ENCODE peak calls at places on chromosomes 12 and 14, in four cellular contexts. R is PC-3, Q is A549, C is A673. W is an unnamed sample.

GRCh38 chr14:69848903-69849391 is 30.3 kb upstream of the SMOC1 start:
- DNase-seq in R (no peak), Q (no peak), C (no peak), W (no peak)

GRCh38 chr14:29390046-29390841 is 537.4 kb downstream of the PRKD1 start:
- DNase-seq in R (no peak), Q (no peak), C (no peak), W (no peak)

GRCh38 chr14:93002049-93002448 is 79.1 kb downstream of the CHGA start:
- DNase-seq in R (no peak), Q (no peak), C (no peak), W (no peak)

GRCh38 chr14:67853207-67853606 is 33.6 kb downstream of the RAD51B start:
- DNase-seq in R (no peak), Q (no peak), C (no peak), W (no peak)

GRCh38 chr12:5487971-5488955 is 56.4 kb downstream of the NTF3 start:
- DNase-seq in R (no peak), Q (no peak), C (no peak), W (no peak)

GRCh38 chr14:68825729-68826128 is 32.9 kb upstream of the ZFP36L1 start:
- DNase-seq in R (no peak), Q (no peak), C (no peak), W (no peak)

GRCh38 chr12:95995238-95996031 is 709 bp downstream of the HAL start:
- DNase-seq in R (no peak), Q (no peak), C (no peak), W (no peak)

GRCh38 chr14:65933400-65934068 is 521.0 kb downstream of the FUT8 start:
- DNase-seq in R (no peak), Q (no peak), C (no peak), W (no peak)

GRCh38 chr14:37247777-37248461 is 50.2 kb downstream of the MIPOL1 start:
- DNase-seq in R (no peak), Q (no peak), C (no peak), W (no peak)

GRCh38 chr12:54352891-54353874 is 11.1 kb downstream of the GPR84 start:
- DNase-seq in R (no peak), Q (no peak), C (no peak), W (no peak)

GRCh38 chr14:69038449-69039286 is 59.6 kb upstream of the ACTN1 start:
- DNase-seq in R (no peak), Q (peak), C (peak), W (no peak)

GRCh38 chr14:33793711-33794110 is 157.2 kb downstream of the EGLN3 start:
- DNase-seq in R (no peak), Q (no peak), C (no peak), W (no peak)

GRCh38 chr14:99531221-99532096 is 50.2 kb downstream of the CCNK start:
- DNase-seq in R (no peak), Q (no peak), C (peak), W (no peak)

GRCh38 chr14:103204852-103205540 is 81.7 kb downstream of the TNFAIP2 start:
- DNase-seq in R (no peak), Q (peak), C (no peak), W (no peak)

GRCh38 chr12:5177096-5177495 is 133.4 kb downstream of the KCNA5 start:
- DNase-seq in R (no peak), Q (no peak), C (no peak), W (no peak)

GRCh38 chr14:59275668-59276067 is 87.2 kb downstream of the DAAM1 start:
- DNase-seq in R (peak), Q (peak), C (peak), W (no peak)

GRCh38 chr14:37597538-37598084 is 2.2 kb downstream of the TTC6 start:
- DNase-seq in R (peak), Q (peak), C (no peak), W (no peak)

GRCh38 chr12:99977550-99977949 is 7.2 kb downstream of the ANKS1B start:
- DNase-seq in R (no peak), Q (no peak), C (no peak), W (no peak)

GRCh38 chr14:56059054-56059453 is 59.2 kb upstream of the PELI2 start:
- DNase-seq in R (no peak), Q (no peak), C (no peak), W (no peak)

GRCh38 chr14:96915478-96915877 is 118.3 kb downstream of the VRK1 start:
- DNase-seq in R (no peak), Q (no peak), C (no peak), W (no peak)

GRCh38 chr12:55970775-55971174 is 3.1 kb upstream of the RAB5B start:
- DNase-seq in R (no peak), Q (no peak), C (no peak), W (no peak)

GRCh38 chr12:42990387-42990786 is 400.8 kb upstream of the PRICKLE1 start:
- DNase-seq in R (no peak), Q (no peak), C (no peak), W (no peak)

GRCh38 chr12:131637986-131638385 is 72.9 kb upstream of the SFSWAP start:
- DNase-seq in R (no peak), Q (no peak), C (no peak), W (no peak)

GRCh38 chr12:39986674-39987073 is 119.2 kb downstream of the SLC2A13 start:
- DNase-seq in R (no peak), Q (no peak), C (no peak), W (no peak)

DNA sequence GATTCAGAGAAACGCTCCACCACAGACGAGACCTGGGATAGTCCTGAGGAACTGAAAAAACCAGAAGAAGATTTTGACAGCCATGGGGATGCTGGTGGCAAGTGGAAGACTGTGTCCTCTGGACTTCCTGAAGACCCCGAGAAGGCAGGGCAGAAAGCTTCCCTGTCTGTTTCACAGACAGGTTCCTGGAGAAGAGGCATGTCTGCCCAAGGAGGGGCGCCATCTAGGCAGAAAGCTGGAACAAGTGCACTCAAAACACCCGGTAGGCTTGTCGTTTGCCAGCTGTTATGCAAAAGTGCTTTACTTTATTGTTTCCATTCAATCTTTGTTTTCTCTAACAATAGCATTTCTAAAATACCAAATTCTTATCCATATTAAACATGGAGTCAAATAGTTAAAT is 287.3 kb downstream of the NAV3 start:
- DNase-seq in R (no peak), Q (peak), C (peak), W (no peak)
- TF ChIP-seq CTCF in R (peak), Q (no peak), C (peak), W (no peak)

GRCh38 chr14:54489731-54490447 is 1.1 kb upstream of the GMFB start:
- DNase-seq in R (peak), Q (no peak), C (peak), W (no peak)

GRCh38 chr14:54489318-54489683 is 521 bp upstream of the GMFB start:
- DNase-seq in R (no peak), Q (no peak), C (no peak), W (no peak)

GRCh38 chr14:54488318-54488645 is 498 bp downstream of the GMFB start:
- DNase-seq in R (no peak), Q (no peak), C (no peak), W (no peak)

GRCh38 chr14:54487771-54488170 is 1.0 kb downstream of the GMFB start:
- DNase-seq in R (peak), Q (peak), C (no peak), W (no peak)

GRCh38 chr14:54488646-54489317 is at the start of gene GMFB:
- DNase-seq in R (peak), Q (peak), C (peak), W (peak)
- TF ChIP-seq CTCF in R (peak), Q (peak), C (peak), W (no peak)

DNA sequence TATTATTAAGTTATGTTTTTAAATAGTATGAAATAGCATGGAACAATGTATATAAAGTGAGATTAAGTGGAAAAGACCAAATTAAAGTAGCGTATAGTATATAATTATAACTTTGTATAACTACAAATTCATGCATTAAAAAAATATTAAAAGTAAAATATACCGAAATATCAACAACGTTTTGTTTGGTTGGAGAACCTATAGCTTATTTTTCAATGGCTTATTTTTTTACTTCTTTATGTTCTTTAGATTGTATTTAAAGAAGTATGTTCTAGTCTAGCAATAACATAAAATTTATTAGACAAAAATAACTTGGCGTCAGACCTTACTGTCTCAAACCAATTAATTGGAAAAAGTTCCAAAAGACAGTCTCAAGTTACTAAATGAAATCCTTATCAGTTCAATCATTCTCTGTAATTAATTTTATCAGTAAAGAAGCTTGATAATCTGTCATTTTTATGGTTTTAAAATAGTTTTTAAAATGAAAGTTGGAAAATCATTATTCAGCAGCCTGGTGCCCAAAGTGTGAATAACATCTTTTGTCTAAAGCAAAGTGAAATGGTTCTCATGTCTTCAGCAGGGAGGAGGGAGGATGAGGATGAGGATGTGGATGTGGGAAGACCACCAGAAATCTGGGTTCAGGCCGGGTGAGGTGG is 46.7 kb downstream of the IRAK3 start:
- DNase-seq in R (no peak), Q (peak), C (peak), W (no peak)
- TF ChIP-seq CTCF in R (no peak), Q (no peak), C (peak), W (no peak)

GRCh38 chr12:46296822-46297221 is 28.0 kb upstream of the SLC38A1 start:
- DNase-seq in R (no peak), Q (no peak), C (no peak), W (no peak)

DNA sequence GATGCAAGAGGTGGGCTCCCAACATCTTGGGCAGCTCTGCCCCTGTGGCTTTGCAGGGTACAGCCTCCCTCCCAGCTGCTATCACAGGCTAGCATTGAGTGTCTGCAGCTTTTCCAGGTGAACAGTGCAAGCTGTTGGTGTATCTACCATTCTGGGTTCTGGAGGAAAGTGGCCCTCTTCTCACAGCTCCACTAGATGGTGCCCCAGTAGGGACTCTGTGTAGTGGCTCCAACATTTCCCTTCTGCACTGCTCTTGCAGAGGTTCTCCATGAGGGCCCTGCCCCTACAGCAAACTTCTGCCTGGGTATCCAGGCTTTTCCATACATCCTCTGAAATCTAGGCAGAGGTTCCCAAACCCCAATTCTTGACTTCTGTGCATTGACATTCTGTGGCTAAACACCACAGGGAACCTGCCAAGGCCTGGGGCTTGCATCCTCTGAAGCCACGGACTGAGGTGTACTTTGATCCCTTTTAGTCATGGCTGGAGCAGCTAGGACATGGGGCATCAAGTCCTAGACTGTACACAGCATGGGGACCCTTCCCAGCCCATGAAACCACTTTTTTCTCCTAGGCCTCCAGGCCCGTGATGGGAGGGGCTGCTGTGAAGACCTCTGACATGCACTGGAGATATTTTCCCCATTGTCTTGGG is 24.0 kb upstream of the SLC38A1 start:
- DNase-seq in R (peak), Q (no peak), C (no peak), W (no peak)
- TF ChIP-seq CTCF in R (no peak), Q (no peak), C (no peak), W (no peak)

GRCh38 chr12:68686595-68687521 is at the start of gene NUP107:
- DNase-seq in R (peak), Q (peak), C (peak), W (peak)
- TF ChIP-seq CTCF in R (no peak), Q (no peak), C (no peak), W (no peak)

DNA sequence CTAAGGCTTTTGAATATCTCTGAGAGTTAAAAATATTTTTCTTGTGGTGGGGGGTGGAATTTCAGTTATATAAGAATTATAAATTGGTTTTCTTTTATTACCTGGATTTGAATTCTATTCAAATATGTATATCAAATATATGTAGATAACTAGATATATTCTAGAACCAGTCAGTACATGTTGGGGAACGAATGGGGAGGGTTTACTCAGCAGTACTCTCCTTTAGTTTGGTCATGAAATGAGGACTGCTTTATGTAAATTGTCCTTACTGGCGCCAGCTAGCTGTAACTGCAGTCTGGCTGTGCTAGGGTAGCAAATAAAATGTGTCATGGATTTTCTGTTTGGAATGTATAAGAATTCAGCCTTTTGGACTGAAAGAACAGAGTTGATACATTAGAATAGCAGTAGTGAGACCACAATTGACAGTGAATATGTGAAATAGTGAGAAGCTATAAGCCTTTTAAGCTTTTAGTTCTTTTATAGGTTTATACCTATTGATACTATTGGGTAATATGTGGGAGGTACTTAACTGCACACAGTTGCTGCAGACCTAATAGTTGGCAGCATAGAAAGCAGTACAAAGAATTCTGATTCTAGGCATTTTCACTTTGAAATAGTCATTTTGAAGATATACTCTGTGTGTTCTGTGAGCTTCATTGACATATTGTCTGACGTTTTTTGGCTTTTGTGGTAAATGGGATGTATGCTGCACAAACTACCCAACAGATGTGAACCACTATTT is 29.0 kb downstream of the ATF7IP start:
- DNase-seq in R (peak), Q (peak), C (peak), W (no peak)
- TF ChIP-seq CTCF in R (no peak), Q (no peak), C (no peak), W (peak)

GRCh38 chr14:104797112-104798044 is 1.8 kb upstream of the AKT1 start:
- DNase-seq in R (no peak), Q (peak), C (no peak), W (no peak)

GRCh38 chr14:104796682-104797081 is 1.1 kb upstream of the AKT1 start:
- DNase-seq in R (no peak), Q (no peak), C (no peak), W (no peak)

GRCh38 chr14:104799657-104800599 is 973 bp upstream of the ZBTB42 start:
- DNase-seq in R (peak), Q (no peak), C (peak), W (peak)

GRCh38 chr14:104799239-104799599 is 1.7 kb upstream of the ZBTB42 start:
- DNase-seq in R (peak), Q (no peak), C (no peak), W (no peak)

GRCh38 chr14:104798300-104799238 is 2.3 kb upstream of the ZBTB42 start:
- DNase-seq in R (no peak), Q (no peak), C (no peak), W (no peak)
- TF ChIP-seq CTCF in R (no peak), Q (no peak), C (no peak), W (no peak)

GRCh38 chr12:66688836-66689439 is 10.1 kb upstream of the GRIP1 start:
- DNase-seq in R (peak), Q (peak), C (peak), W (peak)
- TF ChIP-seq CTCF in R (peak), Q (peak), C (peak), W (no peak)